ENCODE peak calls at places on chromosome 13, in six cellular contexts. M, I, T, U, Z and P are unnamed samples.

GRCh38 chr13:56586966-56587365 is 553.8 kb upstream of the PRR20A start:
- DNase-seq in I (no peak), T (no peak), U (no peak), M (no peak), Z (no peak), P (no peak)

GRCh38 chr13:93982189-93982918 is 497.1 kb downstream of the DCT start:
- DNase-seq in T (no peak), I (no peak), Z (peak), U (no peak), M (no peak), P (no peak)

GRCh38 chr13:29925457-29925856 is 75.0 kb upstream of the UBL3 start:
- DNase-seq in T (no peak), U (peak), M (no peak), I (peak), Z (peak), P (peak)

GRCh38 chr13:20301391-20302071 is 69.4 kb upstream of the GJB6 start:
- DNase-seq in Z (peak), I (no peak), T (no peak), U (no peak), M (no peak), P (no peak)

GRCh38 chr13:109720758-109721184 is 65.6 kb downstream of the IRS2 start:
- DNase-seq in I (no peak), T (no peak), U (no peak), Z (no peak), M (no peak), P (peak)

GRCh38 chr13:99432637-99433542 is 68.4 kb upstream of the TM9SF2 start:
- DNase-seq in Z (peak), I (peak), U (peak), M (peak), T (no peak), P (peak)

GRCh38 chr13:45393941-45394570 is 24.1 kb downstream of the SLC25A30 start:
- DNase-seq in M (peak), T (peak), Z (peak), I (peak), U (peak), P (peak)

GRCh38 chr13:49110122-49110831 is 109.9 kb upstream of the MLNR start:
- DNase-seq in I (peak), Z (peak), U (peak), T (peak), M (peak), P (peak)

GRCh38 chr13:102724923-102725322 is 30.1 kb upstream of the METTL21C start:
- DNase-seq in U (peak), T (no peak), M (peak), I (peak), Z (peak), P (peak)

GRCh38 chr13:38539632-38540031 is 147.2 kb upstream of the FREM2 start:
- DNase-seq in T (no peak), U (no peak), M (no peak), Z (no peak), I (no peak), P (no peak)

GRCh38 chr13:49711218-49711863 is 20.1 kb upstream of the EBPL start:
- DNase-seq in M (no peak), U (peak), Z (peak), T (no peak), I (peak), P (no peak)

GRCh38 chr13:38763446-38764381 is 76.8 kb downstream of the FREM2 start:
- DNase-seq in I (peak), U (peak), Z (peak), T (no peak), M (peak), P (peak)

GRCh38 chr13:28411859-28412353 is 83.0 kb downstream of the FLT1 start:
- DNase-seq in U (peak), Z (no peak), T (no peak), I (no peak), M (no peak), P (no peak)

GRCh38 chr13:108194435-108194936 is 20.9 kb downstream of the LIG4 start:
- DNase-seq in U (no peak), I (no peak), Z (no peak), T (no peak), M (no peak), P (no peak)

GRCh38 chr13:98103531-98103930 is 39.4 kb upstream of the FARP1 start:
- DNase-seq in I (no peak), M (no peak), T (no peak), Z (no peak), U (no peak), P (no peak)

GRCh38 chr13:21219044-21219381 is 42.6 kb downstream of the MRPL57 start:
- DNase-seq in M (no peak), U (no peak), I (no peak), T (no peak), Z (no peak), P (no peak)

GRCh38 chr13:60707878-60708277 is 310.9 kb downstream of the TDRD3 start:
- DNase-seq in M (no peak), Z (no peak), U (no peak), I (no peak), T (no peak), P (no peak)

GRCh38 chr13:76685938-76686337 is 200.3 kb downstream of the KCTD12 start:
- DNase-seq in I (no peak), U (no peak), M (no peak), T (no peak), Z (no peak), P (no peak)